ENCODE peak calls at places on chromosomes 3 and 15, in eight cellular contexts. Q is WTC11; P is NCI-H460; X is NCI-H446 treated with DMSO at 0.1 percent for 48 hours; J is activated T-cell treated with anti-CD3 and anti-CD28 coated beads, Interleukin-2, amount 50 U/mL, for 72 hours; K is ELR; N is naive B cell; W is AML-193. E is an unnamed sample.
A peak's percentile ranks its signal among the peaks of the same experiment; 100 is the strongest.

GRCh38 chr15:23484870-23485269 is 37.8 kb upstream of the GOLGA6L2 start:
- DNase-seq in X (no peak), P (no peak), K (no peak), J (no peak), N (no peak), W (no peak), Q (no peak), E (no peak)

GRCh38 chr3:183131735-183132134 is 30.8 kb downstream of the LAMP3 start:
- DNase-seq in N (no peak), J (no peak), W (no peak), K (peak; percentile 86), X (no peak), Q (no peak), P (no peak), E (no peak)

GRCh38 chr3:157073810-157074209 is 86.1 kb downstream of the CCNL1 start:
- DNase-seq in Q (no peak), X (no peak), J (no peak), N (no peak), W (no peak), K (peak; percentile 82), P (no peak), E (peak; percentile 93)

GRCh38 chr3:13972679-13973379 is 93.0 kb upstream of the WNT7A start:
- DNase-seq in N (no peak), P (no peak), J (no peak), W (no peak), Q (no peak), X (no peak), K (no peak), E (no peak)

GRCh38 chr3:115922681-115923347 is 299.5 kb downstream of the GAP43 start:
- DNase-seq in Q (peak; percentile 51), N (no peak), J (no peak), K (peak; percentile 47), W (peak; percentile 17), P (no peak), X (peak; percentile 75), E (peak; percentile 17)

GRCh38 chr3:50385741-50386140 is 26.4 kb upstream of the TMEM115 start:
- DNase-seq in Q (no peak), X (no peak), J (no peak), P (no peak), W (no peak), N (no peak), K (no peak), E (no peak)

GRCh38 chr15:82964890-82965289 is 12.4 kb upstream of the HOMER2 start:
- DNase-seq in W (no peak), N (no peak), P (no peak), X (no peak), Q (no peak), J (no peak), K (no peak), E (no peak)

GRCh38 chr3:69368129-69368741 is 17.7 kb downstream of the FRMD4B start:
- DNase-seq in Q (no peak), J (no peak), K (no peak), N (peak; percentile 10), P (no peak), X (no peak), W (peak; percentile 77), E (no peak)

GRCh38 chr15:50463423-50464358 is 39.5 kb downstream of the USP8 start:
- DNase-seq in X (no peak), N (no peak), K (peak; percentile 5), J (no peak), P (no peak), W (no peak), Q (no peak), E (no peak)

GRCh38 chr15:43441316-43441715 is 51.6 kb downstream of the TP53BP1 start:
- DNase-seq in J (no peak), Q (no peak), N (no peak), K (peak; percentile 45), P (no peak), W (peak; percentile 37), X (no peak), E (peak; percentile 47)